ENCODE peak calls at places on chromosomes 1 and 21, in eight cellular contexts. N, U, H, M, X, I, B and Y are unnamed samples.

GRCh38 chr1:151058682-151059341 is 610 bp downstream of the CDC42SE1 start:
- DNase-seq in N (no peak), U (peak; percentile 81), H (peak; percentile 93), M (peak; percentile 88), X (peak; percentile 93), I (peak; percentile 85), B (peak; percentile 67), Y (no peak)

GRCh38 chr21:42461881-42462877 is 33.8 kb downstream of the RSPH1 start:
- DNase-seq in N (no peak), U (no peak), H (no peak), M (peak; percentile 75), X (no peak), I (peak; percentile 56), B (peak; percentile 67), Y (no peak)

GRCh38 chr1:188652678-188653077 is 1823.9 kb downstream of the PLA2G4A start:
- DNase-seq in N (no peak), U (no peak), H (no peak), M (no peak), X (no peak), I (no peak), B (no peak), Y (no peak)

GRCh38 chr1:26614655-26615411 is 81.0 kb upstream of the ARID1A start:
- DNase-seq in N (no peak), U (no peak), H (no peak), M (no peak), X (no peak), I (no peak), B (no peak), Y (no peak)

GRCh38 chr1:23400324-23401110 is 24.0 kb downstream of the TCEA3 start:
- DNase-seq in N (no peak), U (no peak), H (no peak), M (no peak), X (no peak), I (no peak), B (no peak), Y (no peak)

GRCh38 chr21:44742418-44743153 is 31.2 kb upstream of the TSPEAR start:
- DNase-seq in N (no peak), U (no peak), H (no peak), M (no peak), X (no peak), I (no peak), B (no peak), Y (no peak)

GRCh38 chr1:94418664-94419655 is 771 bp downstream of the ABCD3 start:
- DNase-seq in N (no peak), U (no peak), H (peak; percentile 51), M (peak; percentile 62), X (peak; percentile 59), I (no peak), B (peak; percentile 50), Y (no peak)

GRCh38 chr1:170594227-170594626 is 62.3 kb downstream of the GORAB start:
- DNase-seq in N (no peak), U (no peak), H (no peak), M (no peak), X (no peak), I (no peak), B (no peak), Y (no peak)

GRCh38 chr21:34113842-34114241 is 40.5 kb downstream of the MRPS6 start:
- DNase-seq in N (no peak), U (no peak), H (no peak), M (no peak), X (no peak), I (no peak), B (no peak), Y (no peak)

GRCh38 chr1:234040446-234041317 is 136.2 kb downstream of the SLC35F3 start:
- DNase-seq in N (no peak), U (no peak), H (no peak), M (no peak), X (no peak), I (no peak), B (no peak), Y (no peak)

GRCh38 chr1:5514519-5515183 is 477.6 kb downstream of the NPHP4 start:
- DNase-seq in N (peak; percentile 16), U (peak; percentile 92), H (peak; percentile 52), M (peak; percentile 76), X (peak; percentile 46), I (no peak), B (peak; percentile 71), Y (no peak)

GRCh38 chr1:213171711-213172110 is 120.7 kb downstream of the RPS6KC1 start:
- DNase-seq in N (no peak), U (no peak), H (no peak), M (no peak), X (no peak), I (no peak), B (no peak), Y (no peak)

GRCh38 chr1:182570611-182570970 is 18.5 kb downstream of the RNASEL start:
- DNase-seq in N (no peak), U (no peak), H (no peak), M (no peak), X (no peak), I (no peak), B (no peak), Y (no peak)

GRCh38 chr1:177200290-177200689 is 29.5 kb downstream of the BRINP2 start:
- DNase-seq in N (no peak), U (no peak), H (peak; percentile 20), M (no peak), X (no peak), I (no peak), B (no peak), Y (no peak)

GRCh38 chr1:156608036-156608674 is 6.9 kb upstream of the GPATCH4 start:
- DNase-seq in N (peak; percentile 66), U (no peak), H (no peak), M (peak; percentile 48), X (peak; percentile 62), I (no peak), B (peak; percentile 63), Y (no peak)

DNA sequence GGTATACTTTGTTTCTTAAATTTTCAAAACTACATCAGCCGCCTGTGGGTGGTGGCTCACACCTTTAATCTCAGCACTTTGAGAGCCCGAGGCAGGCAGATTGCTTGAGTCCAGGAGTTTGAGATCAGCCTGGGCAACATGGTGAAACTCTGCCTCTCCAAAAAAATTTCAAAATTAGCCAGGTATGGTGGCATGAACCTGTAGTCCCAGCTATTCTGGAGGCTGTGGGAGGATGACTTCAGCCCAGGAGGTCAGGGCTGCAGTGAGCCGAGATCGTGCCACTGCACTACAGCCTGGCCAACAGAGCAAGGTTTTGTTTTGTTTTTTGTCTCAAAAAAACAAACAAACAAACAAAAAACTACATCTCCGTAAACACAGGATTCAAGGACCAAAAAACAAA is 3.3 kb downstream of the EYA3 start:
- DNase-seq in N (no peak), U (no peak), H (no peak), M (no peak), X (no peak), I (no peak), B (no peak), Y (no peak)
- H3K27ac ChIP-seq in N (no peak overlapping the region), U (no peak overlapping the region), H (no peak overlapping the region), M (no peak overlapping the region), X (no peak overlapping the region), I (no peak overlapping the region), B (no peak overlapping the region), Y (no peak overlapping the region)

GRCh38 chr1:117059678-117060440 is at the start of gene TTF2:
- DNase-seq in N (peak; percentile 99), U (peak; percentile 95), H (peak; percentile 97), M (peak; percentile 93), X (peak; percentile 96), I (peak; percentile 97), B (peak; percentile 95), Y (no peak)
- TF ChIP-seq POLR2A in N (peak; percentile 62), U (no peak), H (no peak), M (no peak), X (peak; percentile 41), I (no peak), B (peak; percentile 68), Y (no peak)

DNA sequence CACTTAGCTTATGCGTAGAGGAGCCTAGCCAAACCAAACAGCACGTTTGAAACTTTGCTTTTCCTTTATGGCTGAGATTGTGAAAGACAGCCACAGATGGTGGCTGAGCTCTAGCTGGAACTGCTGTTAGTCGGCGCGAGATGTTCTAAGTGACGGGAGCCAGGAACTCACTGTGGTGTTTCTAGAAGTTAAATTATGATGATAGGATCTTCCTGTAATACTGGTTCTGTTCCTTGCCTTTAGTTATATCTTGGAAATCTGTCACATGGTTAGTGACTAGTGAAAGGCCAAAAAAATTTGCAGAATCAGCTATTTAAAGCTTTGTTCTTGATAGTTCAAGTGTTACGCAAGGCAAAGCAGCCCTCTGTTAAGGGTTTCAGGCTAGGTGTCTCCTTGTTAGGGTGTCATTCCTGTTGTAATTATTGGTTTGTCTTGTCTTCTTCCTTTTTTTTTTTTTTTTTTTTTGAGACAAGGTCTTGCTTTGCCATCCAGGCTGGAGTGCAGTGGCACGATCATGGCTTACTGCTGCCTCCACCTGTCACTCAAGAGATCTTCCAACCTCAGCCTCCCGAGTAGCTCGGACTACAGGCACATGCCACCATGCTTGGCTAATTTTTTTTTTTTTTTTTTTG is 22.6 kb downstream of the AK4 start:
- DNase-seq in N (no peak), U (no peak), H (peak; percentile 83), M (peak; percentile 72), X (peak; percentile 86), I (no peak), B (peak; percentile 35), Y (no peak)
- TF ChIP-seq POLR2AphosphoS5 in N (no peak), U (no peak), H (peak; percentile 80), M (peak; percentile 70), X (peak; percentile 94), I (no peak), B (peak; percentile 16), Y (peak; percentile 86)

GRCh38 chr1:155052412-155053400 is 1.6 kb downstream of the ADAM15 start:
- DNase-seq in N (no peak), U (no peak), H (no peak), M (no peak), X (peak; percentile 37), I (no peak), B (peak; percentile 48), Y (no peak)
- H3K27ac ChIP-seq in N (peak overlapping the region; percentile 93), U (peak overlapping the region; percentile 80), H (peak overlapping the region; percentile 90), M (peak overlapping the region; percentile 97), X (peak overlapping the region; percentile 92), I (peak overlapping the region; percentile 94), B (peak overlapping the region; percentile 93), Y (peak overlapping the region; percentile 96)

DNA sequence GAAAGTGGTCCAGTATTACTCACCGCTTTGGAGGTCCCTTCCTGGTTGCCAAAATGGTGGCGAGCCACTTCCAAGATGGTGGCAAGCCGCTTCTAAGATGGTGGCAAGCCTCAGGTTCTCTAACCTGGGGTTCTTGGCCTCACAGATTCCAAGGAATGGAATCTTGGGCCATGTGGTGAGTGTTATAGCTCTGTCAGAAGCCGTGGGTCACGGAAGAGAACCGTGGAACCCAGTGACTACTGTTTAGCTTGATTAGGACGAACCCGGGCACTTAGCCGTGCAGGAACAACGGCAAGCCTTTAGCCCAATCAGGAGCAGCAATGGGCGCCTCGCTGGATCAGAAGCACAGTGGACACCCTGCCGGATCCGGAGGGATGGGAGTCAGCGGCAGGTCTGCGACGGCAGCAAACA is 356.2 kb upstream of the TMPRSS15 start:
- DNase-seq in N (no peak), U (no peak), H (no peak), M (no peak), X (no peak), I (no peak), B (no peak), Y (no peak)
- TF ChIP-seq POLR2A in N (no peak), U (no peak), H (no peak), M (no peak), X (no peak), I (no peak), B (no peak), Y (no peak)